ENCODE peak calls at places on chromosomes 13 and 19, in five cellular contexts. M, Q, G, D and W are unnamed samples.

GRCh38 chr13:101703838-101704237 is 251.4 kb downstream of the ITGBL1 start:
- DNase-seq in G (no peak), Q (no peak), D (no peak), M (no peak), W (no peak)

GRCh38 chr19:29288276-29288675 is 75.3 kb upstream of the UQCRFS1 start:
- DNase-seq in G (no peak), Q (no peak), M (no peak), D (no peak), W (no peak)

GRCh38 chr19:10262771-10263170 is 8.1 kb upstream of the ICAM1 start:
- DNase-seq in D (no peak), Q (no peak), M (no peak), G (no peak), W (no peak)

GRCh38 chr13:99686944-99687382 is 185.7 kb downstream of the TM9SF2 start:
- DNase-seq in D (no peak), G (no peak), Q (no peak), M (no peak), W (no peak)

GRCh38 chr19:18449552-18449951 is 11.6 kb upstream of the ISYNA1 start:
- DNase-seq in M (no peak), Q (no peak), G (no peak), D (no peak), W (no peak)

GRCh38 chr13:59354665-59355064 is 809.1 kb downstream of the DIAPH3 start:
- DNase-seq in G (no peak), Q (no peak), M (no peak), D (no peak), W (no peak)

GRCh38 chr19:10295305-10295846 is 5.6 kb downstream of the ICAM5 start:
- DNase-seq in Q (no peak), G (no peak), D (no peak), M (no peak), W (peak)

GRCh38 chr13:100235311-100235901 is 146.5 kb downstream of the PCCA start:
- DNase-seq in G (peak), D (peak), Q (peak), M (peak), W (peak)

GRCh38 chr19:48874309-48875135 is 2.3 kb downstream of the PPP1R15A start:
- DNase-seq in G (no peak), M (peak), D (no peak), Q (peak), W (no peak)

GRCh38 chr19:13689050-13689449 is 75.3 kb upstream of the MRI1 start:
- DNase-seq in M (no peak), Q (peak), G (no peak), D (peak), W (no peak)

GRCh38 chr19:17406887-17407196 is 1.4 kb upstream of the BST2 start:
- DNase-seq in M (no peak), Q (no peak), G (no peak), D (no peak), W (no peak)

GRCh38 chr13:36125841-36126240 is 5.3 kb downstream of the DCLK1 start:
- DNase-seq in Q (no peak), D (no peak), G (no peak), M (no peak), W (no peak)

GRCh38 chr13:23212621-23213020 is 31.8 kb downstream of the SGCG start:
- DNase-seq in Q (no peak), M (no peak), D (no peak), G (no peak), W (no peak)